ENCODE peak calls at places on chromosomes 11 and 22, in seven cellular contexts. L, M, G, W, Q, C and H are unnamed samples.

GRCh38 chr11:122076721-122077120 is 39.3 kb downstream of the BLID start:
- DNase-seq in M (no peak), C (no peak), G (no peak), Q (no peak), W (no peak), L (no peak), H (no peak)

GRCh38 chr22:45235101-45235777 is 5.5 kb downstream of the KIAA0930 start:
- DNase-seq in Q (no peak), C (no peak), M (no peak), L (peak), W (no peak), G (no peak), H (no peak)

GRCh38 chr22:40416267-40416570 is 45.8 kb downstream of the SGSM3 start:
- DNase-seq in M (no peak), G (no peak), C (no peak), W (no peak), Q (no peak), L (no peak), H (no peak)

GRCh38 chr11:96199563-96200025 is 143.4 kb downstream of the MAML2 start:
- DNase-seq in W (no peak), G (peak), L (no peak), Q (no peak), M (no peak), C (no peak), H (no peak)

GRCh38 chr11:3840870-3841425 is at the start of gene RHOG:
- DNase-seq in W (peak), G (peak), Q (no peak), L (no peak), C (peak), M (peak), H (peak)

GRCh38 chr22:24427500-24428164 is at the start of gene ADORA2A:
- DNase-seq in Q (peak), C (peak), W (no peak), M (no peak), L (peak), G (no peak), H (no peak)

GRCh38 chr22:48782817-48783511 is 1044.7 kb downstream of the BRD1 start:
- DNase-seq in M (no peak), C (no peak), G (no peak), Q (no peak), W (peak), L (peak), H (no peak)

GRCh38 chr11:108199446-108200321 is 22.8 kb downstream of the NPAT start:
- DNase-seq in Q (no peak), L (peak), W (no peak), G (peak), M (no peak), C (no peak), H (no peak)

GRCh38 chr22:24948356-24949202 is 2.1 kb upstream of the LHFPL7 start:
- DNase-seq in G (no peak), M (no peak), Q (no peak), L (no peak), C (no peak), W (no peak), H (no peak)

GRCh38 chr11:44998051-44998450 is 47.4 kb upstream of the TP53I11 start:
- DNase-seq in L (no peak), C (no peak), M (no peak), Q (no peak), G (no peak), W (no peak), H (no peak)

GRCh38 chr22:49372111-49372529 is 455.6 kb downstream of the BRD1 start:
- DNase-seq in Q (no peak), W (peak), G (no peak), C (no peak), M (no peak), L (peak), H (no peak)

GRCh38 chr11:57792870-57793269 is 31.3 kb downstream of the CTNND1 start:
- DNase-seq in W (no peak), C (no peak), L (peak), G (no peak), Q (no peak), M (no peak), H (no peak)

GRCh38 chr11:120680322-120680721 is 168.8 kb downstream of the GRIK4 start:
- DNase-seq in M (no peak), W (no peak), G (no peak), L (no peak), Q (no peak), C (no peak), H (no peak)

GRCh38 chr22:47130883-47131610 is 368.6 kb downstream of the TBC1D22A start:
- DNase-seq in W (no peak), L (peak), Q (no peak), M (no peak), C (no peak), G (no peak), H (no peak)

GRCh38 chr22:42207918-42208317 is 62.5 kb downstream of the TCF20 start:
- DNase-seq in Q (no peak), M (no peak), C (no peak), L (no peak), G (no peak), W (no peak), H (no peak)

GRCh38 chr22:37803195-37803635 is 4.5 kb upstream of the GCAT start:
- DNase-seq in C (no peak), Q (no peak), W (peak), L (no peak), M (peak), G (no peak), H (peak)

GRCh38 chr22:22460635-22461034 is 47.9 kb downstream of the ZNF280B start:
- DNase-seq in Q (no peak), M (no peak), L (peak), W (no peak), G (no peak), C (no peak), H (no peak)

GRCh38 chr22:50261615-50262459 is at the start of gene MAPK12:
- DNase-seq in L (peak), M (peak), C (no peak), Q (no peak), G (peak), W (no peak), H (no peak)

GRCh38 chr11:29231991-29232390 is 784.8 kb downstream of the KCNA4 start:
- DNase-seq in W (no peak), C (no peak), Q (no peak), G (peak), M (no peak), L (no peak), H (no peak)

GRCh38 chr11:126969865-126970479 is 30.6 kb downstream of the KIRREL3 start:
- DNase-seq in Q (no peak), M (no peak), L (peak), W (peak), C (no peak), G (peak), H (no peak)

GRCh38 chr11:13596601-13597000 is 71.9 kb upstream of the FAR1 start:
- DNase-seq in G (no peak), Q (no peak), W (no peak), L (no peak), C (no peak), M (no peak), H (no peak)

GRCh38 chr11:44120169-44120568 is 24.7 kb downstream of the EXT2 start:
- DNase-seq in C (no peak), L (no peak), G (no peak), M (no peak), Q (no peak), W (peak), H (no peak)

GRCh38 chr22:32073823-32074380 is 30.8 kb downstream of the SLC5A1 start:
- DNase-seq in Q (no peak), C (no peak), M (no peak), L (no peak), G (no peak), W (no peak), H (no peak)